ENCODE peak calls at places on chromosomes 5 and 9, in four cellular contexts. F, X, N and U are unnamed samples.

GRCh38 chr5:72251386-72251785 is 68.7 kb downstream of the MRPS27 start:
- DNase-seq in F (no peak), X (no peak), N (no peak), U (no peak)

GRCh38 chr5:74206571-74207550 is 433.7 kb downstream of the ENC1 start:
- DNase-seq in F (peak), X (peak), N (no peak), U (peak)

GRCh38 chr5:86929123-86929766 is 311.5 kb downstream of the COX7C start:
- DNase-seq in F (no peak), X (peak), N (no peak), U (no peak)

GRCh38 chr9:128296340-128297220 is 20.5 kb downstream of the SWI5 start:
- DNase-seq in F (no peak), X (no peak), N (peak), U (no peak)

GRCh38 chr5:109693535-109694152 is 3.9 kb downstream of the MAN2A1 start:
- DNase-seq in F (no peak), X (no peak), N (no peak), U (no peak)

GRCh38 chr5:35468811-35469210 is 148.9 kb upstream of the SPEF2 start:
- DNase-seq in F (no peak), X (no peak), N (no peak), U (no peak)

GRCh38 chr5:55415071-55415470 is 107.3 kb downstream of the MTREX start:
- DNase-seq in F (no peak), X (no peak), N (no peak), U (no peak)

GRCh38 chr5:176740131-176740701 is 70.1 kb upstream of the UNC5A start:
- DNase-seq in F (no peak), X (peak), N (no peak), U (peak)

GRCh38 chr9:4936823-4937222 is 48.2 kb upstream of the JAK2 start:
- DNase-seq in F (no peak), X (no peak), N (no peak), U (no peak)

GRCh38 chr9:135580664-135581380 is 19.3 kb downstream of the PAEP start:
- DNase-seq in F (no peak), X (no peak), N (no peak), U (no peak)

GRCh38 chr5:153157156-153157555 is 333.3 kb upstream of the GRIA1 start:
- DNase-seq in F (no peak), X (no peak), N (no peak), U (no peak)

GRCh38 chr5:142145106-142145900 is 36.7 kb downstream of the NDFIP1 start:
- DNase-seq in F (no peak), X (peak), N (peak), U (no peak)

GRCh38 chr9:122197334-122197872 is 31.4 kb downstream of the LHX6 start:
- DNase-seq in F (no peak), X (peak), N (no peak), U (no peak)

GRCh38 chr5:75340714-75341478 is 3.9 kb downstream of the HMGCR start:
- DNase-seq in F (no peak), X (no peak), N (no peak), U (no peak)
- H3K4me3 ChIP-seq in F (no peak), X (no peak), N (peak), U (no peak)

GRCh38 chr9:130667117-130667430 is 2.7 kb downstream of the PRDM12 start:
- DNase-seq in F (no peak), X (no peak), N (no peak), U (no peak)
- H3K4me3 ChIP-seq in F (no peak), X (no peak), N (no peak), U (no peak)

GRCh38 chr5:158886957-158887356 is 212.8 kb downstream of the EBF1 start:
- DNase-seq in F (no peak), X (no peak), N (no peak), U (no peak)
- H3K4me3 ChIP-seq in F (no peak), X (no peak), N (no peak), U (no peak)

DNA sequence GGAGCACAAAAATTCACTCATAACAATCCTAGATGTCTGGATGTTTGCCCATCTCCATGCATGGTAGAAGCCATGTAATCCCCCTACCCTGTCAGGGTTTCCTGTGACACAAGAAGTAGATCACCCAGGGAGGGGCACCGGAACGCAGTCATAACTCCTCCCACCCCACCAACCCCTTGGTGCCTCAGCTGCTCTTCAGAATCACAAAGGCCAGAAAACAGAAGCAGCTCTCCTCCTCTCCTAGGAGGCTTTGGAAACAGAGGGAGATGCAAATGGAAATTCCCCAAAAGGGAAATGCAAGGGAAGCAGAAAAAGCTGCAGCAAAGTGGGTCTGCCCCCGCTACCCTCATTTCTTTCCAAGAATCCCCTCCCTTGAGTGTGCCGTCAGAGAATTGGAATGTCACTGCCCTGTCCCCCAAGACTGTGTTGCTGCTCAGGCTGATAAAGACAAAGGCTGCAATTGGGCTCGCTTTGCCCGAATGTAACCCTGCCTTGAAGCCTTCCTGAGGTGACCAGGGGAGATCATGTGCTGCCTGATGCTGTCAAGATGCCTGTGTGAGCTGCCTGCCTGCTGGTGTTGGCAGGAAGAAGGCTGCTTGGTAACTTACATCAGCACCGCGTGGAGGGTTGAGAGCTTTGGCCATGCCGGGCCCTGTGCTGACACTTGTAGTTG is 65.5 kb upstream of the ABCA1 start:
- DNase-seq in F (peak), X (peak), N (peak), U (no peak)
- H3K4me3 ChIP-seq in F (no peak), X (peak), N (no peak), U (no peak)

GRCh38 chr5:180849827-180850226 is 11.2 kb downstream of the ZFP62 start:
- DNase-seq in F (no peak), X (no peak), N (no peak), U (no peak)

GRCh38 chr5:180848878-180849277 is 12.2 kb downstream of the ZFP62 start:
- DNase-seq in F (no peak), X (no peak), N (no peak), U (no peak)

GRCh38 chr5:180848265-180848664 is 12.8 kb downstream of the ZFP62 start:
- DNase-seq in F (no peak), X (no peak), N (no peak), U (no peak)

GRCh38 chr5:180852510-180852909 is 8.6 kb downstream of the ZFP62 start:
- DNase-seq in F (no peak), X (no peak), N (no peak), U (no peak)

GRCh38 chr5:180850434-180851078 is 10.5 kb downstream of the ZFP62 start:
- DNase-seq in F (no peak), X (no peak), N (no peak), U (no peak)
- H3K4me3 ChIP-seq in F (no peak), X (no peak), N (no peak), U (no peak)